ENCODE peak calls at places on chromosome 6, in six cellular contexts. R is stimulated activated CD4-positive, alpha-beta T cell treated with anti-CD3 and anti-CD28 coated beads, Interleukin-1b, Interleukin-23, amount 100 ng/mL, for 48 hours; F is SHP77 treated with DMSO at 0.1 percent for 48 hours; L is neural crest cell; B is Right ventricle myocardium superior; X is activated naive CD8-positive, alpha-beta T cell treated with anti-CD3 and anti-CD28 coated beads, Interleukin-2, amount 50 U/mL, for 24 hours. O is an unnamed sample.

GRCh38 chr6:85404497-85405174 is 45.2 kb upstream of the NT5E start:
- DNase-seq in R (no peak), F (no peak), L (no peak), B (no peak), X (no peak), O (no peak)

GRCh38 chr6:33740204-33740608 is 6.5 kb downstream of the IP6K3 start:
- DNase-seq in R (no peak), F (no peak), L (no peak), B (peak), X (no peak), O (no peak)

GRCh38 chr6:109297719-109298118 is 84.5 kb downstream of the CD164 start:
- DNase-seq in R (no peak), F (no peak), L (no peak), B (no peak), X (no peak), O (no peak)

GRCh38 chr6:36971926-36972673 is 13.9 kb downstream of the MTCH1 start:
- DNase-seq in R (no peak), F (no peak), L (no peak), B (no peak), X (no peak), O (no peak)

GRCh38 chr6:42555477-42556457 is 8.1 kb upstream of the UBR2 start:
- DNase-seq in R (no peak), F (no peak), L (no peak), B (no peak), X (no peak), O (no peak)

GRCh38 chr6:16649895-16650294 is 111.4 kb downstream of the ATXN1 start:
- DNase-seq in R (no peak), F (no peak), L (no peak), B (no peak), X (no peak), O (no peak)

GRCh38 chr6:19492631-19493030 is 344.5 kb upstream of the ID4 start:
- DNase-seq in R (no peak), F (no peak), L (no peak), B (no peak), X (no peak), O (no peak)

GRCh38 chr6:169263836-169264608 is 10.4 kb upstream of the THBS2 start:
- DNase-seq in R (no peak), F (no peak), L (no peak), B (no peak), X (no peak), O (no peak)

GRCh38 chr6:168277274-168277669 is 42.3 kb downstream of the DACT2 start:
- DNase-seq in R (no peak), F (no peak), L (no peak), B (no peak), X (no peak), O (no peak)

GRCh38 chr6:150208606-150209352 is 65.9 kb downstream of the PPP1R14C start:
- DNase-seq in R (no peak), F (peak), L (no peak), B (no peak), X (no peak), O (no peak)

GRCh38 chr6:37547564-37548061 is 47.9 kb upstream of the CCDC167 start:
- DNase-seq in R (no peak), F (no peak), L (no peak), B (no peak), X (no peak), O (no peak)

GRCh38 chr6:132459605-132459952 is 53.3 kb downstream of the STX7 start:
- DNase-seq in R (no peak), F (no peak), L (no peak), B (no peak), X (no peak), O (no peak)

GRCh38 chr6:31498748-31499147 is 803 bp downstream of the MICB start:
- DNase-seq in R (no peak), F (no peak), L (no peak), B (no peak), X (no peak), O (peak)

GRCh38 chr6:10977231-10977968 is 66.7 kb downstream of the ELOVL2 start:
- DNase-seq in R (no peak), F (no peak), L (no peak), B (no peak), X (no peak), O (peak)

GRCh38 chr6:69881322-69882151 is 15.2 kb downstream of the COL19A1 start:
- DNase-seq in R (no peak), F (no peak), L (no peak), B (no peak), X (no peak), O (no peak)

GRCh38 chr6:16278048-16278724 is 39.8 kb downstream of the GMPR start:
- DNase-seq in R (no peak), F (no peak), L (no peak), B (no peak), X (no peak), O (no peak)

GRCh38 chr6:19803331-19804330 is 33.5 kb upstream of the ID4 start:
- DNase-seq in R (no peak), F (peak), L (no peak), B (no peak), X (no peak), O (no peak)

GRCh38 chr6:124223596-124223995 is 419.9 kb downstream of the NKAIN2 start:
- DNase-seq in R (no peak), F (no peak), L (no peak), B (no peak), X (no peak), O (no peak)

GRCh38 chr6:132228894-132229293 is 172.4 kb downstream of the MOXD1 start:
- DNase-seq in R (no peak), F (no peak), L (no peak), B (no peak), X (no peak), O (no peak)

GRCh38 chr6:135073757-135074393 is 19.3 kb upstream of the HBS1L start:
- DNase-seq in R (no peak), F (no peak), L (no peak), B (no peak), X (no peak), O (no peak)